ENCODE peak calls at places on chromosomes 7 and 10, in seven cellular contexts. One of them, this sample, is unnamed.

GRCh38 chr7:149604521-149604920 is 106.9 kb upstream of the ZNF746 start:
- DNase-seq in stomach: no peak
- DNase-seq in heart left ventricle: no peak
- DNase-seq in ovary: no peak
- DNase-seq in tibial nerve: no peak
- DNase-seq in uterus: no peak
- DNase-seq in HCT116: no peak
- DNase-seq in this sample: no peak

GRCh38 chr7:24706211-24707165 is 50.8 kb downstream of the GSDME start:
- DNase-seq in stomach: no peak
- DNase-seq in heart left ventricle: no peak
- DNase-seq in ovary: no peak
- DNase-seq in tibial nerve: no peak
- DNase-seq in uterus: no peak
- DNase-seq in HCT116: no peak
- DNase-seq in this sample: no peak

GRCh38 chr7:140238778-140239652 is 62.2 kb upstream of the KDM7A start:
- DNase-seq in stomach: peak
- DNase-seq in heart left ventricle: no peak
- DNase-seq in ovary: no peak
- DNase-seq in tibial nerve: no peak
- DNase-seq in uterus: no peak
- DNase-seq in HCT116: no peak
- DNase-seq in this sample: no peak

GRCh38 chr7:132865366-132865765 is 216.5 kb downstream of the CHCHD3 start:
- DNase-seq in stomach: no peak
- DNase-seq in heart left ventricle: peak
- DNase-seq in ovary: no peak
- DNase-seq in tibial nerve: no peak
- DNase-seq in uterus: no peak
- DNase-seq in HCT116: no peak
- DNase-seq in this sample: no peak

GRCh38 chr7:152521420-152522337 is 85.9 kb upstream of the KMT2C start:
- DNase-seq in stomach: peak
- DNase-seq in heart left ventricle: no peak
- DNase-seq in ovary: no peak
- DNase-seq in tibial nerve: no peak
- DNase-seq in uterus: no peak
- DNase-seq in HCT116: no peak
- DNase-seq in this sample: no peak

GRCh38 chr10:4351723-4352565 is 474.1 kb upstream of the AKR1E2 start:
- DNase-seq in stomach: no peak
- DNase-seq in heart left ventricle: no peak
- DNase-seq in ovary: no peak
- DNase-seq in tibial nerve: no peak
- DNase-seq in uterus: no peak
- DNase-seq in HCT116: no peak
- DNase-seq in this sample: no peak

GRCh38 chr7:149218469-149219420 is 20.7 kb upstream of the ZNF212 start:
- DNase-seq in stomach: no peak
- DNase-seq in heart left ventricle: no peak
- DNase-seq in ovary: no peak
- DNase-seq in tibial nerve: no peak
- DNase-seq in uterus: no peak
- DNase-seq in HCT116: no peak
- DNase-seq in this sample: no peak

GRCh38 chr10:114166053-114166452 is 8.0 kb downstream of the CCDC186 start:
- DNase-seq in stomach: no peak
- DNase-seq in heart left ventricle: no peak
- DNase-seq in ovary: no peak
- DNase-seq in tibial nerve: no peak
- DNase-seq in uterus: no peak
- DNase-seq in HCT116: no peak
- DNase-seq in this sample: no peak

GRCh38 chr10:86222336-86222650 is 144.3 kb downstream of the GRID1 start:
- DNase-seq in stomach: no peak
- DNase-seq in heart left ventricle: no peak
- DNase-seq in ovary: no peak
- DNase-seq in tibial nerve: no peak
- DNase-seq in uterus: no peak
- DNase-seq in HCT116: no peak
- DNase-seq in this sample: no peak

GRCh38 chr10:58921366-58921947 is 255.0 kb upstream of the PHYHIPL start:
- DNase-seq in stomach: no peak
- DNase-seq in heart left ventricle: no peak
- DNase-seq in ovary: no peak
- DNase-seq in tibial nerve: no peak
- DNase-seq in uterus: no peak
- DNase-seq in HCT116: no peak
- DNase-seq in this sample: no peak

GRCh38 chr7:47915066-47915976 is 32.9 kb downstream of the PKD1L1 start:
- DNase-seq in stomach: no peak
- DNase-seq in heart left ventricle: no peak
- DNase-seq in ovary: no peak
- DNase-seq in tibial nerve: no peak
- DNase-seq in uterus: no peak
- DNase-seq in HCT116: no peak
- DNase-seq in this sample: no peak

GRCh38 chr10:28459453-28460144 is 73.3 kb upstream of the WAC start:
- DNase-seq in stomach: no peak
- DNase-seq in heart left ventricle: no peak
- DNase-seq in ovary: no peak
- DNase-seq in tibial nerve: no peak
- DNase-seq in uterus: no peak
- DNase-seq in HCT116: no peak
- DNase-seq in this sample: no peak

GRCh38 chr7:2621948-2622640 is 9.7 kb upstream of the TTYH3 start:
- DNase-seq in stomach: no peak
- DNase-seq in heart left ventricle: no peak
- DNase-seq in ovary: no peak
- DNase-seq in tibial nerve: no peak
- DNase-seq in uterus: no peak
- DNase-seq in HCT116: no peak
- DNase-seq in this sample: no peak

GRCh38 chr10:44517635-44518034 is 132.7 kb upstream of the CXCL12 start:
- DNase-seq in stomach: no peak
- DNase-seq in heart left ventricle: no peak
- DNase-seq in ovary: no peak
- DNase-seq in tibial nerve: no peak
- DNase-seq in uterus: no peak
- DNase-seq in HCT116: peak
- DNase-seq in this sample: no peak

GRCh38 chr7:53350241-53350640 is 314.8 kb downstream of the POM121L12 start:
- DNase-seq in stomach: no peak
- DNase-seq in heart left ventricle: no peak
- DNase-seq in ovary: peak
- DNase-seq in tibial nerve: no peak
- DNase-seq in uterus: no peak
- DNase-seq in HCT116: no peak
- DNase-seq in this sample: no peak

GRCh38 chr7:13946181-13946580 is 43.3 kb downstream of the ETV1 start:
- DNase-seq in stomach: no peak
- DNase-seq in heart left ventricle: no peak
- DNase-seq in ovary: no peak
- DNase-seq in tibial nerve: no peak
- DNase-seq in uterus: no peak
- DNase-seq in HCT116: no peak
- DNase-seq in this sample: no peak

GRCh38 chr10:103295391-103296044 is 18.6 kb downstream of the INA start:
- DNase-seq in stomach: no peak
- DNase-seq in heart left ventricle: no peak
- DNase-seq in ovary: no peak
- DNase-seq in tibial nerve: no peak
- DNase-seq in uterus: no peak
- DNase-seq in HCT116: no peak
- DNase-seq in this sample: no peak

GRCh38 chr10:23375366-23375765 is 30.8 kb upstream of the C10orf67 start:
- DNase-seq in stomach: no peak
- DNase-seq in heart left ventricle: no peak
- DNase-seq in ovary: no peak
- DNase-seq in tibial nerve: no peak
- DNase-seq in uterus: no peak
- DNase-seq in HCT116: no peak
- DNase-seq in this sample: no peak

GRCh38 chr7:70355591-70356323 is 757.5 kb downstream of the AUTS2 start:
- DNase-seq in stomach: no peak
- DNase-seq in heart left ventricle: no peak
- DNase-seq in ovary: no peak
- DNase-seq in tibial nerve: no peak
- DNase-seq in uterus: no peak
- DNase-seq in HCT116: no peak
- DNase-seq in this sample: no peak

GRCh38 chr7:36280840-36281812 is 108.5 kb upstream of the ANLN start:
- DNase-seq in stomach: peak
- DNase-seq in heart left ventricle: peak
- DNase-seq in ovary: peak
- DNase-seq in tibial nerve: peak
- DNase-seq in uterus: peak
- DNase-seq in HCT116: peak
- DNase-seq in this sample: peak

GRCh38 chr7:95772298-95772770 is at the start of gene DYNC1I1:
- DNase-seq in stomach: peak
- DNase-seq in heart left ventricle: peak
- DNase-seq in ovary: peak
- DNase-seq in tibial nerve: peak
- DNase-seq in uterus: peak
- DNase-seq in HCT116: no peak
- DNase-seq in this sample: peak

GRCh38 chr10:93796167-93796566 is 38.4 kb downstream of the LGI1 start:
- DNase-seq in stomach: no peak
- DNase-seq in heart left ventricle: no peak
- DNase-seq in ovary: no peak
- DNase-seq in tibial nerve: no peak
- DNase-seq in uterus: no peak
- DNase-seq in HCT116: no peak
- DNase-seq in this sample: no peak

GRCh38 chr10:118752401-118752800 is 2.4 kb downstream of the CACUL1 start:
- DNase-seq in stomach: no peak
- DNase-seq in heart left ventricle: no peak
- DNase-seq in ovary: no peak
- DNase-seq in tibial nerve: no peak
- DNase-seq in uterus: no peak
- DNase-seq in HCT116: no peak
- DNase-seq in this sample: no peak

DNA sequence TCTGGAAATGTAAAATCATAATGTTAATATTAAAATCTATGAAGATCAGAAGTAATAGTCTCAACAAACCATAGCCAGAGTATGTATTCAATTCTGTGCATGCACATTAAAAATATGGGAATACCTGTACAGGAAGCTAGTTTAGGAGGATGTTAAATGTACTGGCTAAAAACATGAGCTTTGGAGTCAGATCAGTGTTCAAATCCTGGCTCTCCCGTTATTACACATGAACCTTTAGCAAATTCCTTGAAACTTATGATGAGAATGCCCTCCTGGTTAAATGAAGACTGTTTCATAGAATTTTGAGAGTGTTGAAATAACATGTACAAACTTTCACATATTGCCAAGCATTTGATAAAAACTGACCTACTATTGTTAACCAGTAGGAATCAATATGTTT is 4.6 kb downstream of the ARL4A start:
- DNase-seq in stomach: no peak
- DNase-seq in heart left ventricle: no peak
- DNase-seq in ovary: no peak
- DNase-seq in tibial nerve: no peak
- DNase-seq in uterus: no peak
- DNase-seq in HCT116: no peak
- DNase-seq in this sample: no peak
- TF ChIP-seq POLR2A in stomach: no peak
- TF ChIP-seq POLR2A in heart left ventricle: no peak
- TF ChIP-seq POLR2A in ovary: no peak
- TF ChIP-seq POLR2A in tibial nerve: no peak
- TF ChIP-seq POLR2A in uterus: no peak
- TF ChIP-seq POLR2A in HCT116: no peak
- TF ChIP-seq POLR2A in this sample: no peak

GRCh38 chr7:77242068-77242467 is 42.4 kb upstream of the FGL2 start:
- DNase-seq in stomach: no peak
- DNase-seq in heart left ventricle: no peak
- DNase-seq in ovary: no peak
- DNase-seq in tibial nerve: no peak
- DNase-seq in uterus: no peak
- DNase-seq in HCT116: no peak
- DNase-seq in this sample: no peak

GRCh38 chr7:77246031-77246430 is 46.4 kb upstream of the FGL2 start:
- DNase-seq in stomach: no peak
- DNase-seq in heart left ventricle: no peak
- DNase-seq in ovary: no peak
- DNase-seq in tibial nerve: no peak
- DNase-seq in uterus: no peak
- DNase-seq in HCT116: no peak
- DNase-seq in this sample: no peak

GRCh38 chr7:77242535-77242934 is 42.9 kb upstream of the FGL2 start:
- DNase-seq in stomach: no peak
- DNase-seq in heart left ventricle: no peak
- DNase-seq in ovary: no peak
- DNase-seq in tibial nerve: no peak
- DNase-seq in uterus: no peak
- DNase-seq in HCT116: no peak
- DNase-seq in this sample: no peak

GRCh38 chr7:77245015-77245755 is 45.6 kb upstream of the FGL2 start:
- DNase-seq in stomach: no peak
- DNase-seq in heart left ventricle: peak
- DNase-seq in ovary: no peak
- DNase-seq in tibial nerve: no peak
- DNase-seq in uterus: no peak
- DNase-seq in HCT116: no peak
- DNase-seq in this sample: no peak

GRCh38 chr7:77244222-77244934 is 44.8 kb upstream of the FGL2 start:
- DNase-seq in stomach: no peak
- DNase-seq in heart left ventricle: no peak
- DNase-seq in ovary: no peak
- DNase-seq in tibial nerve: no peak
- DNase-seq in uterus: no peak
- DNase-seq in HCT116: no peak
- DNase-seq in this sample: peak
- TF ChIP-seq POLR2A in stomach: no peak
- TF ChIP-seq POLR2A in heart left ventricle: no peak
- TF ChIP-seq POLR2A in ovary: no peak
- TF ChIP-seq POLR2A in tibial nerve: no peak
- TF ChIP-seq POLR2A in uterus: no peak
- TF ChIP-seq POLR2A in HCT116: no peak
- TF ChIP-seq POLR2A in this sample: no peak

GRCh38 chr10:132408823-132409666 is 12.0 kb downstream of the PWWP2B start:
- DNase-seq in stomach: peak
- DNase-seq in heart left ventricle: no peak
- DNase-seq in ovary: no peak
- DNase-seq in tibial nerve: no peak
- DNase-seq in uterus: no peak
- DNase-seq in HCT116: no peak
- DNase-seq in this sample: no peak
- TF ChIP-seq POLR2A in stomach: no peak
- TF ChIP-seq POLR2A in heart left ventricle: no peak
- TF ChIP-seq POLR2A in ovary: no peak
- TF ChIP-seq POLR2A in tibial nerve: no peak
- TF ChIP-seq POLR2A in uterus: peak
- TF ChIP-seq POLR2A in HCT116: no peak
- TF ChIP-seq POLR2A in this sample: no peak

DNA sequence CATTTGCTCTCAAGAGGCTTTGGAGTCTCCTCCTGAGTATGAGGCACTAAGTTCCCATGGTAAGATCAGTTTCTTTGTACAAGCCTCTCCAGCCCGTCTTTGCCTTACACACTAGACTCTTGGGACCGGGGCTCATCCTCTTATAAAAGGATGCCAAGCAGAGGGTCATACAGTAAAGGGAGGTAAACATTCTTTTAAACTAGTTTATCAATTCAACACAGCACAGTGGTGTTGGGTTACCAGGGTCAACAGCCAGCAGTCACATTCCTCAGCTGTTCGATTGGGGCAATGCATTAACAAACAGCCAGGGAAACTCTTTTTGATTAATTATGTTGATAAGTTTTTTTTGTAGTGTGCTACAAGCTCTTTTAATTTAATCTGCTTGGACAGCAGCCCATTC is 37.8 kb downstream of the HHEX start:
- DNase-seq in stomach: no peak
- DNase-seq in heart left ventricle: no peak
- DNase-seq in ovary: no peak
- DNase-seq in tibial nerve: no peak
- DNase-seq in uterus: no peak
- DNase-seq in HCT116: no peak
- DNase-seq in this sample: no peak
- TF ChIP-seq POLR2A in stomach: no peak
- TF ChIP-seq POLR2A in heart left ventricle: no peak
- TF ChIP-seq POLR2A in ovary: no peak
- TF ChIP-seq POLR2A in tibial nerve: no peak
- TF ChIP-seq POLR2A in uterus: no peak
- TF ChIP-seq POLR2A in HCT116: no peak
- TF ChIP-seq POLR2A in this sample: no peak

This sample was measured in lower leg skin.